ENCODE peak calls at places on chromosomes 13 and 19, in six cellular contexts. P, C, O, F, N and Z are unnamed samples.
A peak's percentile ranks its signal among the peaks of the same experiment; 100 is the strongest.

GRCh38 chr19:39843919-39844793 is 2.0 kb downstream of the FBL start:
- DNase-seq in P (peak; percentile 56), C (no peak), O (peak; percentile 50), F (peak; percentile 52), N (no peak), Z (no peak)

GRCh38 chr19:12754465-12755196 is 3.0 kb downstream of the BEST2 start:
- DNase-seq in P (peak; percentile 57), C (no peak), O (no peak), F (no peak), N (no peak), Z (no peak)

GRCh38 chr19:4337906-4338440 is 654 bp downstream of the STAP2 start:
- DNase-seq in P (no peak), C (no peak), O (no peak), F (peak; percentile 44), N (no peak), Z (peak; percentile 73)

GRCh38 chr13:77994166-77994565 is 75.5 kb upstream of the EDNRB start:
- DNase-seq in P (no peak), C (no peak), O (no peak), F (no peak), N (no peak), Z (no peak)

GRCh38 chr19:11387154-11388034 is 3.3 kb upstream of the EPOR start:
- DNase-seq in P (no peak), C (no peak), O (no peak), F (no peak), N (no peak), Z (no peak)

GRCh38 chr13:56351041-56351440 is 789.7 kb upstream of the PRR20A start:
- DNase-seq in P (no peak), C (no peak), O (no peak), F (peak; percentile 72), N (no peak), Z (no peak)

GRCh38 chr13:97627566-97627965 is 193.6 kb downstream of the RAP2A start:
- DNase-seq in P (peak; percentile 30), C (no peak), O (peak; percentile 92), F (peak; percentile 52), N (peak; percentile 37), Z (no peak)

GRCh38 chr19:39710333-39710890 is 6.1 kb downstream of the LGALS14 start:
- DNase-seq in P (no peak), C (no peak), O (no peak), F (no peak), N (no peak), Z (no peak)

GRCh38 chr13:29722415-29722814 is 126.9 kb upstream of the SLC7A1 start:
- DNase-seq in P (peak; percentile 33), C (no peak), O (no peak), F (no peak), N (no peak), Z (no peak)

GRCh38 chr19:15332311-15332996 is at the start of gene BRD4:
- DNase-seq in P (peak; percentile 98), C (peak; percentile 80), O (peak; percentile 44), F (peak; percentile 77), N (peak; percentile 78), Z (peak; percentile 85)

GRCh38 chr13:46577656-46578589 is 25.0 kb downstream of the LRCH1 start:
- DNase-seq in P (no peak), C (no peak), O (peak; percentile 47), F (no peak), N (no peak), Z (no peak)

GRCh38 chr13:50366488-50367174 is 351.4 kb downstream of the KCNRG start:
- DNase-seq in P (no peak), C (no peak), O (no peak), F (no peak), N (no peak), Z (no peak)

GRCh38 chr19:35986664-35987570 is 8.1 kb upstream of the SDHAF1 start:
- DNase-seq in P (peak; percentile 90), C (no peak), O (no peak), F (no peak), N (no peak), Z (peak; percentile 54)

GRCh38 chr13:73860501-73860900 is 273.7 kb downstream of the KLF12 start:
- DNase-seq in P (no peak), C (no peak), O (no peak), F (peak; percentile 11), N (no peak), Z (no peak)

GRCh38 chr13:97600438-97601080 is 166.6 kb downstream of the RAP2A start:
- DNase-seq in P (no peak), C (no peak), O (peak; percentile 62), F (peak; percentile 29), N (no peak), Z (no peak)

GRCh38 chr13:99967884-99968520 is 3.6 kb downstream of the ZIC5 start:
- DNase-seq in P (peak; percentile 62), C (no peak), O (no peak), F (no peak), N (no peak), Z (no peak)

GRCh38 chr13:85597790-85598500 is 201.3 kb downstream of the SLITRK6 start:
- DNase-seq in P (no peak), C (no peak), O (no peak), F (no peak), N (peak; percentile 7), Z (no peak)

GRCh38 chr19:13132471-13133166 is 14.6 kb downstream of the NACC1 start:
- DNase-seq in P (no peak), C (peak; percentile 45), O (peak; percentile 43), F (peak; percentile 33), N (no peak), Z (no peak)

GRCh38 chr13:75633285-75633684 is 2.8 kb upstream of the LMO7 start:
- DNase-seq in P (no peak), C (no peak), O (peak; percentile 76), F (no peak), N (peak; percentile 58), Z (no peak)

GRCh38 chr13:79281335-79281734 is 124.7 kb downstream of the RBM26 start:
- DNase-seq in P (peak; percentile 31), C (no peak), O (no peak), F (no peak), N (no peak), Z (no peak)

GRCh38 chr19:5949792-5950305 is 28.1 kb downstream of the RANBP3 start:
- DNase-seq in P (no peak), C (peak; percentile 22), O (no peak), F (peak; percentile 47), N (no peak), Z (peak; percentile 56)

GRCh38 chr19:51125421-51126075 is 842 bp downstream of the SIGLEC9 start:
- DNase-seq in P (no peak), C (no peak), O (no peak), F (no peak), N (no peak), Z (peak; percentile 23)